ENCODE peak calls at places on chromosomes 5 and 9, in five cellular contexts. R is dorsolateral prefrontal cortex, H is heart right ventricle, B is PC-3, V is MCF 10A. P is an unnamed sample.

GRCh38 chr9:89009049-89009840 is 18.0 kb downstream of the S1PR3 start:
- DNase-seq in R (no peak), H (no peak), B (no peak), V (no peak), P (no peak)

GRCh38 chr9:121694001-121694400 is 42.6 kb downstream of the DAB2IP start:
- DNase-seq in R (no peak), H (no peak), B (no peak), V (no peak), P (no peak)

GRCh38 chr9:116437411-116438370 is 249.4 kb upstream of the TRIM32 start:
- DNase-seq in R (no peak), H (no peak), B (no peak), V (no peak), P (no peak)

GRCh38 chr5:133147411-133147810 is 95.6 kb downstream of the HSPA4 start:
- DNase-seq in R (peak; percentile 55), H (no peak), B (no peak), V (no peak), P (no peak)

GRCh38 chr9:134192311-134192950 is 28.1 kb upstream of the RNU6ATAC start:
- DNase-seq in R (no peak), H (no peak), B (no peak), V (no peak), P (no peak)

GRCh38 chr9:89553451-89554020 is 51.3 kb upstream of the GADD45G start:
- DNase-seq in R (no peak), H (no peak), B (no peak), V (no peak), P (no peak)

GRCh38 chr5:109753279-109753678 is 63.6 kb downstream of the MAN2A1 start:
- DNase-seq in R (no peak), H (no peak), B (no peak), V (no peak), P (no peak)

GRCh38 chr5:93274291-93274690 is 306.7 kb downstream of the NR2F1-AS1 start:
- DNase-seq in R (no peak), H (no peak), B (peak; percentile 27), V (peak; percentile 31), P (no peak)

GRCh38 chr5:9557696-9558095 is 11.8 kb upstream of the SEMA5A start:
- DNase-seq in R (no peak), H (no peak), B (peak; percentile 97), V (peak; percentile 29), P (no peak)

GRCh38 chr9:79164396-79164795 is 407.4 kb upstream of the TLE4 start:
- DNase-seq in R (no peak), H (no peak), B (peak; percentile 35), V (peak; percentile 61), P (no peak)

GRCh38 chr9:87875839-87876545 is 6.7 kb upstream of the SPATA31E1 start:
- DNase-seq in R (no peak), H (no peak), B (no peak), V (no peak), P (no peak)

GRCh38 chr5:179265529-179266290 is 79.6 kb downstream of the ADAMTS2 start:
- DNase-seq in R (peak; percentile 72), H (peak; percentile 89), B (peak; percentile 19), V (peak; percentile 75), P (no peak)

GRCh38 chr5:1647580-1647979 is 123.8 kb upstream of the LPCAT1 start:
- DNase-seq in R (peak; percentile 19), H (no peak), B (no peak), V (no peak), P (no peak)

GRCh38 chr5:67182406-67182805 is 14.2 kb downstream of the CD180 start:
- DNase-seq in R (peak; percentile 66), H (peak; percentile 34), B (no peak), V (peak; percentile 64), P (no peak)

GRCh38 chr5:24909210-24909609 is 264.4 kb upstream of the CDH10 start:
- DNase-seq in R (no peak), H (no peak), B (no peak), V (no peak), P (no peak)

GRCh38 chr5:58108507-58108906 is 351.4 kb downstream of the PLK2 start:
- DNase-seq in R (no peak), H (no peak), B (no peak), V (no peak), P (no peak)

GRCh38 chr5:110087829-110088228 is 398.1 kb downstream of the MAN2A1 start:
- DNase-seq in R (no peak), H (no peak), B (no peak), V (peak; percentile 77), P (no peak)

GRCh38 chr5:142145106-142145900 is 36.7 kb downstream of the NDFIP1 start:
- DNase-seq in R (no peak), H (no peak), B (peak; percentile 74), V (peak; percentile 85), P (peak; percentile 58)

GRCh38 chr5:142143878-142144277 is 35.3 kb downstream of the NDFIP1 start:
- DNase-seq in R (no peak), H (no peak), B (peak; percentile 50), V (peak; percentile 62), P (peak; percentile 53)

DNA sequence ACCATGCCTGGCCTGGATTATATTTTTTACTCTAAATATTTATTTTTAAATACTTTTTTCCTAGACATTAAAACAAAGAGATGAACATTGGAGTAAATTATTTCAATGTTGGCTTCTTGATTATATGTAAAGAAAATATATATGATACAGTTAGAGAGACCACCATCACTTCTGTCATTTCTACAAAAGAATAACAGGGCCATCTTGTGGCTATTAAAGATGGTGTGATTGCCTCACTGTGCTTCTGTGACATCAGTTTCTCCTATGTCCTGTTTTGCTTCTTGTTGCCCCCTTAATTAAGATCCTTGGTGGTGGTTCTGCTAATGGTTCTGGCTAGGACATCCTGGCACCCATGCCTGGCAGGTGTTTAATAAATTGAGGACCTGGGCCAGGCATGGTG is 32.9 kb downstream of the NDFIP1 start:
- DNase-seq in R (no peak), H (no peak), B (peak; percentile 7), V (no peak), P (no peak)
- TF ChIP-seq CTCF in R (peak; percentile 33), H (peak; percentile 17), B (peak; percentile 40), V (no peak), P (no peak)

DNA sequence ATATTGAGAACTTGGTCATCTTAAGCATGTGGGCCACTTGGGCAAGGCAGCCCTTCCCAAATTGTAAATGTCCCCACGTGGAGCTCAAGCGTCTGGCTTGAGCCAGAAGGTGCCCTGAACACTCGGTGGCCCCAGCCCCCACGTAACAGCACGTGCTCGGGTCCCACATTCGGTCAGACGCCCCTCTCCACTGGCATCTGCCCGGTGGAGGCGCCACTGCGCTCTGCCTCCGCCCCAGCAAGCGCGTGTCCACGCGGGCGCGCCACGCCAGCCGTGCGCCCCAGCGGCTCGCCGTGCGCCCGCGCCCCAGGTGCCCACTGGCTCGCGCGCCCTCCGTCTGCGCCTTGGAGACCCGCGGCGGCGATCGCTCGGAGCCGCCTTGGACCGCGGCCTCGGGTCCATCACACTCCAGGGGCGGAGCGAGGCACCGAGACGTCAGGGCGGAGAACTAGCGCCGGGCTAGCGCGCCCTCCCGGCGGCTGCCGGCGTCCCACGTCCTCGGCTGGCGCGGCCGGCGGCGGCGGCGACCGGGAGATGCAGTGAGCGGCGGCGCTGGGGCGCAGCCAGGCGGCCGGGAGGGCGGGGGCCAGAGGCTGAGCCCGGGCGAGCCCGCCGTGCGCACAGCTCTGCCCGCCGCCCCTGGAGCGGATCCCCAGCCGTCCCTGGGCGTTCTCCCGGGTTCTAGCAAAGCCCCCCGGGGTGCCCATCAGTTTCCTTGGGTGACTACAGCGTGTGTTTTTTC is at the start of gene PALM2AKAP2:
- DNase-seq in R (peak; percentile 45), H (peak; percentile 81), B (peak; percentile 58), V (peak; percentile 60), P (peak; percentile 24)
- TF ChIP-seq CTCF in R (no peak), H (peak; percentile 57), B (peak; percentile 35), V (peak; percentile 3), P (no peak)

GRCh38 chr5:59185757-59186385 is 603.0 kb downstream of the RAB3C start:
- DNase-seq in R (no peak), H (no peak), B (no peak), V (no peak), P (no peak)
- TF ChIP-seq CTCF in R (no peak), H (no peak), B (no peak), V (no peak), P (no peak)

DNA sequence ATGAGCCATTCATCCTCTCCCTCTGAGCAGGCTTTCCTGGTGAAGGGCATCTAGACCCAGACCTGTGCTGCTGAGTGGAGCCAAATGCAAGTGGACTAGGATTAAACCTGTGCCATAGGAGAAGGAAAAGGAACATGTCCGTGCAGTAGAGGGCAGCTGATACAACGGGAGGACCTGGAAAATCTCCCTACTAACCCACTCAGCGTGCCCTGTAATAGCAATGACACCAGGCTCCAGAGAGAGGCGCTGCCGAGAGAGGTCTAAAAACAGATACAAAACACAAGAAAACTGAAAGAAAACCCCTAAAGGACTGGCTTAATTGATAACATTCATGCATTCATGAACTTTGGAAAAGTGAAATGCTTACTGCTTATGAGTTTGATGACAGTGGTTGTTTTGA is 60.8 kb downstream of the PFDN1 start:
- DNase-seq in R (no peak), H (no peak), B (no peak), V (no peak), P (no peak)
- TF ChIP-seq CTCF in R (no peak), H (peak; percentile 37), B (peak; percentile 36), V (peak; percentile 11), P (no peak)

GRCh38 chr5:130759061-130759460 is 406.0 kb downstream of the HINT1 start:
- DNase-seq in R (no peak), H (no peak), B (no peak), V (no peak), P (no peak)

GRCh38 chr5:130762031-130762430 is 403.0 kb downstream of the HINT1 start:
- DNase-seq in R (no peak), H (no peak), B (no peak), V (peak; percentile 26), P (no peak)
- TF ChIP-seq CTCF in R (no peak), H (no peak), B (no peak), V (no peak), P (no peak)

P was measured in GM13976.